ENCODE peak calls at places on chromosomes 2 and 18, in seven cellular contexts. S is H1, Q is uterus, U is testis, O is A673, M is PC-9, E is GM06990. G is an unnamed sample.

GRCh38 chr2:231786917-231787292 is 660 bp downstream of the COPS7B start:
- DNase-seq in S (no peak), Q (no peak), U (no peak), O (no peak), M (no peak), E (no peak), G (no peak)

GRCh38 chr18:54129448-54130134 is 94.9 kb downstream of the MBD2 start:
- DNase-seq in S (no peak), Q (no peak), U (no peak), O (no peak), M (no peak), E (no peak), G (peak; percentile 85)

GRCh38 chr2:197248001-197248401 is 62.6 kb downstream of the ANKRD44 start:
- DNase-seq in S (no peak), Q (no peak), U (no peak), O (no peak), M (no peak), E (no peak), G (no peak)

GRCh38 chr18:45412577-45412976 is 202.7 kb upstream of the SLC14A2 start:
- DNase-seq in S (no peak), Q (no peak), U (no peak), O (no peak), M (peak; percentile 6), E (no peak), G (peak; percentile 21)

GRCh38 chr2:154697422-154698237 is 865 bp upstream of the KCNJ3 start:
- DNase-seq in S (no peak), Q (no peak), U (peak; percentile 22), O (peak; percentile 10), M (peak; percentile 15), E (no peak), G (no peak)

GRCh38 chr2:226994775-226995174 is 158.9 kb downstream of the RHBDD1 start:
- DNase-seq in S (no peak), Q (no peak), U (no peak), O (no peak), M (no peak), E (no peak), G (peak; percentile 34)

GRCh38 chr2:135055182-135055786 is 3.2 kb downstream of the RAB3GAP1 start:
- DNase-seq in S (no peak), Q (no peak), U (no peak), O (peak; percentile 33), M (no peak), E (no peak), G (no peak)

GRCh38 chr2:174344716-174345472 is 10.1 kb downstream of the SP9 start:
- DNase-seq in S (no peak), Q (no peak), U (no peak), O (peak; percentile 70), M (no peak), E (no peak), G (no peak)

GRCh38 chr18:42644729-42645131 is 470.8 kb downstream of the RIT2 start:
- DNase-seq in S (no peak), Q (no peak), U (no peak), O (no peak), M (no peak), E (no peak), G (no peak)

GRCh38 chr2:182318466-182319309 is 108.1 kb downstream of the PDE1A start:
- DNase-seq in S (no peak), Q (no peak), U (no peak), O (peak; percentile 30), M (no peak), E (no peak), G (no peak)

DNA sequence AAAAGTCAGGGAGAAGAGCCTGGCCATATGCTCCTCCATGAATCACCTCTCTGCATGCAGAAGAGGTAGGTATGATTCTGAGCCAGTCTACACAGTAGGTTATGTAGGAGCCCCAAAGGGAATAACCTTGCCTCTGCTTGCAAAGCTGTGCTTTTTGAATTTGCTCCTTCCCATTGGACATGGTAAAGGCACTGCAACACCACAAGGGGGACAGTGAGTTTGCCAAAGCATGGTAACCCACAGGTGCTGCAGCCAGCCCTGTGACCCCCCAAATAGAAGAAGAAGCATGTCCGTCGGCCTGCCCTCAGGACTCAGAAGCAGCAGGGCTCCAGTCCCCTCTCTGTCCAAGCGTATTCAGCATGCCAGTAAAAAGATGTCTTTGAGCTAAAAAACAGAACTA is 51.0 kb upstream of the BCL2L11 start:
- DNase-seq in S (no peak), Q (no peak), U (no peak), O (no peak), M (no peak), E (no peak), G (no peak)
- TF ChIP-seq CTCF in S (peak; percentile 54), Q (no peak), U (no peak), O (peak; percentile 24), M (peak; percentile 12), E (peak; percentile 45), G (peak; percentile 33)

GRCh38 chr2:200699310-200699709 is 112.4 kb upstream of the BZW1 start:
- DNase-seq in S (no peak), Q (no peak), U (no peak), O (no peak), M (no peak), E (no peak), G (no peak)
- H3K4me3 ChIP-seq in S (no peak overlapping the region), Q (no peak overlapping the region), U (no peak overlapping the region), O (no peak overlapping the region), M (no peak overlapping the region), E (no peak overlapping the region), G (no peak overlapping the region)

DNA sequence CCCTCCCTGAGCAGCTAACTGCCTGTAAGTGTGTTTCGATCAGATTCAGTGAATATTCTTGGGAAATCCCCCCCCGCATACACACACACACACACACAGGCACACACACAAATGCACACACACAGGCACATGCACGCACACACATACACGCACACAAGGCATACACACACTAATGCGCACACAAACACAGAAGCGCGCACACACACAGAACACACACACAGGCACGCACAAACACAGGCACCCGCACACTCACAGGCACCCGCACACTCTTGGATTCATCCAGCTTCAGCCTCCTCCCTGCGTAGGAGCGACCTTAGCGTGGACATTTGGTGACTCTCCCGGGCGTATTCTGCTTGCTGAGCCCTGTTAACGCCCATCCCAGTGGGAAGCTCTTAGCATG is 656.5 kb downstream of the GALR1 start:
- DNase-seq in S (no peak), Q (no peak), U (no peak), O (no peak), M (no peak), E (no peak), G (no peak)
- TF ChIP-seq CTCF in S (no peak), Q (no peak), U (no peak), O (no peak), M (no peak), E (no peak), G (no peak)

GRCh38 chr2:111664451-111664850 is 219.5 kb downstream of the ANAPC1 start:
- DNase-seq in S (no peak), Q (no peak), U (no peak), O (no peak), M (no peak), E (no peak), G (no peak)
- H3K4me3 ChIP-seq in S (no peak overlapping the region), Q (no peak overlapping the region), U (no peak overlapping the region), O (no peak overlapping the region), M (no peak overlapping the region), E (no peak overlapping the region), G (no peak overlapping the region)

GRCh38 chr2:31079665-31080064 is 58.6 kb downstream of the GALNT14 start:
- DNase-seq in S (no peak), Q (no peak), U (no peak), O (no peak), M (no peak), E (no peak), G (no peak)
- TF ChIP-seq CTCF in S (peak; percentile 82), Q (no peak), U (no peak), O (peak; percentile 45), M (no peak), E (peak; percentile 14), G (no peak)

DNA sequence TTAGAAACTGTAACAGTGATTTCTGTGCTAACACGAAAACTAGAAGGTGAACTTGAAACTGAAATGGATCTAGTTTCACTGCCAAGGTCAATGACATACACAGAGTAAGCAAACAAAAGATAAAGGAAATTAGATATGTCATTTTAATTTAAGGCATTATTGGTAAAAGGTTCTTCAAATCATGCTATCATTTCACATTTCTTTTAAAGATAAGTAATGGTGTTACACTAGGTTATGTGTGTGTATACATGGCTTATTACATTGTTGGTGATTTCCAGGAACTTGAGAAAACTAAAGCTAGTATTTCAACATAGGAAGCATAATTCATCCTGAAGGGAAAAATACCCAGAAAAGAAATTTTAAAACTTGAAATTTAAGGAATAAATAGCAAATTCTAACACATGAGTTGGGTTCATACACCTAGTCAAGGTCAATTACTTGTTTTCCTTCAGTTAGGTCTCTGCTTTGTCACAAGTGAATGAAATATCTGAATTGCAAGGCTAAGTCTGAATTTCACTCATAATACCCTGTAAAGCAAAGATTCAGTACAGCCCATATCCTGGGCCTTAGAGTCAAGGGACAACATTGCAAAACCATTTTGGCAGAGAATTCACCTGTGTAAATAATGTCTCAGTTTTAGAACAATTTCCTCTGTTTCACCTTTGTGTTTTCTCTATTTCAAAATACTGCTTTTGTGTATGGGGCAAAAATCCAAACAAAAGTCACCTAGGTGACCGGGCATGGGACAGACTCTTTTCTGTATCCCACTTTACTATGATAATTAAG is 141.6 kb downstream of the SRBD1 start:
- DNase-seq in S (no peak), Q (no peak), U (no peak), O (no peak), M (peak; percentile 9), E (peak; percentile 9), G (peak; percentile 54)
- H3K4me3 ChIP-seq in S (no peak overlapping the region), Q (no peak overlapping the region), U (no peak overlapping the region), O (no peak overlapping the region), M (peak overlapping the region; percentile 13), E (no peak overlapping the region), G (peak overlapping the region; percentile 5)

GRCh38 chr2:240451108-240451611 is 15.7 kb downstream of the GPC1 start:
- DNase-seq in S (no peak), Q (no peak), U (no peak), O (no peak), M (no peak), E (no peak), G (no peak)
- TF ChIP-seq CTCF in S (no peak), Q (no peak), U (peak; percentile 3), O (no peak), M (no peak), E (no peak), G (no peak)